ENCODE peak calls at places on chromosomes 6 and 20, in nine cellular contexts. Y is ovary, N is lung, F is lower lobe of right lung, T is astrocyte, J is thoracic aorta, I is GM10248, O is cardiac muscle cell, X is cardiac fibroblast. G is an unnamed sample.

GRCh38 chr6:103522045-103522444 is 1337.7 kb downstream of the HACE1 start:
- DNase-seq in F (peak; percentile 34), X (no peak), O (no peak), T (no peak), N (no peak), J (no peak), I (no peak), Y (no peak), G (no peak)

GRCh38 chr6:39407446-39407993 is 85.0 kb upstream of the KCNK16 start:
- DNase-seq in F (no peak), X (no peak), J (no peak), Y (no peak), T (no peak), N (no peak), I (peak; percentile 20), O (no peak), G (no peak)

GRCh38 chr6:55082021-55082420 is 92.3 kb upstream of the HCRTR2 start:
- DNase-seq in X (no peak), N (no peak), O (no peak), F (no peak), Y (no peak), J (no peak), I (no peak), T (no peak), G (no peak)

GRCh38 chr6:34871853-34872252 is 16.0 kb downstream of the TAF11 start:
- DNase-seq in T (no peak), Y (no peak), I (no peak), J (no peak), O (no peak), F (no peak), N (no peak), X (no peak), G (no peak)

GRCh38 chr6:107021786-107022185 is 6.2 kb upstream of the MTRES1 start:
- DNase-seq in Y (no peak), X (no peak), F (no peak), O (no peak), T (no peak), J (no peak), N (no peak), I (no peak), G (no peak)

GRCh38 chr6:27547157-27548075 is 74.5 kb upstream of the ZNF184 start:
- DNase-seq in X (peak; percentile 87), T (peak; percentile 44), Y (no peak), N (no peak), J (no peak), O (peak; percentile 67), F (no peak), I (no peak), G (no peak)

GRCh38 chr20:1417273-1417672 is 24.4 kb upstream of the FKBP1A start:
- DNase-seq in T (peak; percentile 38), I (no peak), X (peak; percentile 76), N (no peak), Y (no peak), O (peak; percentile 30), F (no peak), J (no peak), G (no peak)

GRCh38 chr20:13331536-13331935 is 110.5 kb downstream of the ISM1 start:
- DNase-seq in N (no peak), Y (no peak), J (no peak), X (peak; percentile 52), O (peak; percentile 21), T (peak; percentile 13), I (no peak), F (no peak), G (no peak)

GRCh38 chr6:164051427-164051826 is 636.9 kb downstream of the QKI start:
- DNase-seq in N (no peak), J (no peak), T (no peak), Y (no peak), I (no peak), X (no peak), F (no peak), O (no peak), G (no peak)

GRCh38 chr20:2984956-2985661 is 58.3 kb upstream of the GNRH2 start:
- DNase-seq in T (peak; percentile 66), X (peak; percentile 77), O (peak; percentile 56), I (no peak), N (no peak), Y (no peak), F (no peak), J (no peak), G (no peak)

GRCh38 chr6:153129873-153130514 is 1.1 kb downstream of the RGS17 start:
- DNase-seq in X (peak; percentile 33), N (no peak), F (no peak), Y (no peak), T (no peak), J (no peak), O (peak; percentile 33), I (peak; percentile 26), G (no peak)

GRCh38 chr6:2970753-2971419 is 481 bp downstream of the SERPINB6 start:
- DNase-seq in X (peak; percentile 49), T (peak; percentile 42), J (no peak), O (peak; percentile 59), Y (peak; percentile 73), F (peak; percentile 91), I (peak; percentile 42), N (peak; percentile 79), G (no peak)

GRCh38 chr20:53800883-53801604 is 207.4 kb upstream of the ZNF217 start:
- DNase-seq in T (no peak), X (no peak), J (no peak), O (peak; percentile 45), Y (no peak), N (no peak), I (no peak), F (no peak), G (no peak)

GRCh38 chr20:38620501-38620900 is 18.9 kb downstream of the ARHGAP40 start:
- DNase-seq in I (no peak), J (no peak), T (no peak), X (no peak), F (no peak), Y (no peak), N (no peak), O (no peak), G (no peak)

GRCh38 chr6:158763440-158764187 is 55.6 kb downstream of the EZR start:
- DNase-seq in Y (no peak), T (no peak), N (no peak), I (no peak), O (no peak), F (no peak), J (no peak), X (no peak), G (no peak)

GRCh38 chr6:6566766-6567165 is 21.8 kb upstream of the LY86 start:
- DNase-seq in Y (no peak), F (no peak), N (no peak), X (no peak), I (no peak), J (no peak), O (no peak), T (no peak), G (no peak)

GRCh38 chr6:15280023-15280422 is 34.2 kb downstream of the JARID2 start:
- DNase-seq in X (peak; percentile 69), Y (no peak), N (no peak), O (peak; percentile 71), F (no peak), T (peak; percentile 40), J (no peak), I (no peak), G (no peak)

GRCh38 chr6:157648561-157648960 is 174.5 kb upstream of the SNX9 start:
- DNase-seq in F (no peak), T (peak; percentile 29), X (no peak), O (no peak), N (no peak), Y (no peak), J (no peak), I (no peak), G (no peak)

GRCh38 chr6:168192901-168193815 is 114.1 kb upstream of the FRMD1 start:
- DNase-seq in I (no peak), N (no peak), Y (no peak), J (no peak), X (no peak), O (no peak), F (no peak), T (no peak), G (no peak)

GRCh38 chr6:168194732-168195565 is 115.9 kb upstream of the FRMD1 start:
- DNase-seq in N (no peak), F (no peak), X (no peak), T (no peak), O (no peak), Y (no peak), J (no peak), I (no peak), G (peak; percentile 76)

GRCh38 chr6:168192195-168192900 is 113.3 kb upstream of the FRMD1 start:
- DNase-seq in N (no peak), J (no peak), O (no peak), T (no peak), X (no peak), I (no peak), Y (no peak), F (no peak), G (peak; percentile 51)

GRCh38 chr6:168195712-168196111 is 116.7 kb upstream of the FRMD1 start:
- DNase-seq in Y (no peak), O (no peak), T (no peak), X (no peak), J (no peak), I (no peak), F (no peak), N (no peak), G (peak; percentile 56)

GRCh38 chr6:168193816-168194701 is 115.0 kb upstream of the FRMD1 start:
- DNase-seq in N (no peak), T (no peak), X (no peak), F (no peak), I (no peak), J (no peak), Y (no peak), O (peak; percentile 41), G (peak; percentile 66)
- TF ChIP-seq CTCF in N (no peak), T (no peak), X (no peak), F (no peak), I (peak; percentile 7), J (no peak), Y (no peak), O (peak; percentile 41), G (peak; percentile 30)

GRCh38 chr6:86192123-86192522 is 549.4 kb upstream of the SYNCRIP start:
- DNase-seq in F (no peak), O (no peak), T (no peak), N (no peak), X (peak; percentile 12), J (no peak), I (no peak), Y (no peak), G (no peak)
- TF ChIP-seq CTCF in F (peak; percentile 24), O (peak; percentile 9), T (no peak), N (no peak), X (no peak), J (no peak), I (no peak), Y (no peak), G (peak; percentile 65)

DNA sequence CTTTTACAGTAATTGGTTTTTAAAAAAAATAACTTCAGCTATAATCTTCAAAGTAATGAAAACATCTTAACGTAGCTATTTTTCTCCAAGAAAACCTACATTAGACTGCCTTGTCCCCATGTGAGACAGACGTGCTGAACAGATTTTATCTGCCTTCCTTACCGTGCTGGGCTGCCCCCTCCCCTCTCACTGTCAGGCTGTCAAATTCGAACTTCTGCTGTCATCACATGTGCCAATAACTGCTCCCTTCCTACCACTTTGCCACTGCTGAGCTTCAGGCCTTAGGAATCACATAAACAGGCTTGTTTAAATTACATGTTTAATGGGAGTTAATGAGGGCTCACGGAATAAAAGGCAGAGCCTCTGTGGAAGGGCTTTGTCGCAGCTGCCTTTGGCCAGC is 77.0 kb upstream of the NHSL1 start:
- DNase-seq in X (no peak), F (no peak), J (no peak), O (no peak), N (no peak), I (no peak), Y (no peak), T (no peak), G (no peak)
- TF ChIP-seq CTCF in X (no peak), F (no peak), J (no peak), O (no peak), N (no peak), I (no peak), Y (no peak), T (no peak), G (no peak)

GRCh38 chr6:73985891-73986290 is 289.9 kb downstream of the CD109 start:
- DNase-seq in X (peak; percentile 32), T (peak; percentile 5), O (no peak), J (no peak), F (no peak), I (no peak), N (no peak), Y (no peak), G (no peak)
- TF ChIP-seq CTCF in X (peak; percentile 10), T (no peak), O (no peak), J (no peak), F (no peak), I (no peak), N (no peak), Y (no peak), G (peak; percentile 73)